ENCODE peak calls at places on chromosomes 6 and 20, in eight cellular contexts. One of them, this sample, is unnamed. For H3K4me1, the result is how much of the 10 kb centered on the place peaks cover.

GRCh38 chr6:151497935-151498726 is 4.3 kb downstream of the CCDC170 start:
- DNase-seq in spleen: no peak
- DNase-seq in keratinocyte: no peak
- DNase-seq in breast epithelium: no peak
- DNase-seq in CD8-positive, alpha-beta T cell: no peak
- DNase-seq in heart left ventricle: no peak
- DNase-seq in kidney: no peak
- DNase-seq in colonic mucosa: no peak
- DNase-seq in this sample: no peak

GRCh38 chr20:62652051-62652893 is 10.0 kb downstream of the SLCO4A1 start:
- DNase-seq in kidney: peak
- DNase-seq in spleen: peak
- DNase-seq in CD8-positive, alpha-beta T cell: peak
- DNase-seq in heart left ventricle: peak
- DNase-seq in breast epithelium: peak
- DNase-seq in colonic mucosa: peak
- DNase-seq in keratinocyte: peak
- DNase-seq in this sample: peak

GRCh38 chr6:16135078-16135477 is 6.2 kb downstream of the MYLIP start:
- DNase-seq in keratinocyte: no peak
- DNase-seq in colonic mucosa: no peak
- DNase-seq in breast epithelium: no peak
- DNase-seq in heart left ventricle: no peak
- DNase-seq in spleen: no peak
- DNase-seq in CD8-positive, alpha-beta T cell: no peak
- DNase-seq in kidney: no peak
- DNase-seq in this sample: no peak

GRCh38 chr6:112781236-112781635 is 434.1 kb downstream of the RFPL4B start:
- DNase-seq in breast epithelium: no peak
- DNase-seq in heart left ventricle: no peak
- DNase-seq in colonic mucosa: no peak
- DNase-seq in CD8-positive, alpha-beta T cell: no peak
- DNase-seq in kidney: no peak
- DNase-seq in keratinocyte: no peak
- DNase-seq in spleen: no peak
- DNase-seq in this sample: no peak

GRCh38 chr20:18567739-18568091 is 483 bp downstream of the SMIM26 start:
- DNase-seq in heart left ventricle: no peak
- DNase-seq in colonic mucosa: no peak
- DNase-seq in breast epithelium: no peak
- DNase-seq in CD8-positive, alpha-beta T cell: no peak
- DNase-seq in kidney: no peak
- DNase-seq in spleen: no peak
- DNase-seq in keratinocyte: no peak
- DNase-seq in this sample: no peak

GRCh38 chr6:75205776-75206334 is at the start of gene COL12A1:
- DNase-seq in breast epithelium: peak
- DNase-seq in CD8-positive, alpha-beta T cell: no peak
- DNase-seq in kidney: peak
- DNase-seq in heart left ventricle: peak
- DNase-seq in colonic mucosa: peak
- DNase-seq in keratinocyte: peak
- DNase-seq in spleen: peak
- DNase-seq in this sample: peak

GRCh38 chr20:57620999-57621398 is 773 bp upstream of the ZBP1 start:
- DNase-seq in heart left ventricle: no peak
- DNase-seq in colonic mucosa: peak
- DNase-seq in CD8-positive, alpha-beta T cell: no peak
- DNase-seq in spleen: peak
- DNase-seq in keratinocyte: no peak
- DNase-seq in kidney: peak
- DNase-seq in breast epithelium: no peak
- DNase-seq in this sample: no peak

GRCh38 chr6:39309942-39310531 is 4.2 kb downstream of the KCNK17 start:
- DNase-seq in breast epithelium: peak
- DNase-seq in colonic mucosa: peak
- DNase-seq in spleen: peak
- DNase-seq in keratinocyte: peak
- DNase-seq in CD8-positive, alpha-beta T cell: peak
- DNase-seq in heart left ventricle: peak
- DNase-seq in kidney: no peak
- DNase-seq in this sample: peak

GRCh38 chr6:169942173-169942572 is 190.8 kb downstream of the ERMARD start:
- DNase-seq in heart left ventricle: no peak
- DNase-seq in CD8-positive, alpha-beta T cell: no peak
- DNase-seq in kidney: no peak
- DNase-seq in spleen: no peak
- DNase-seq in keratinocyte: no peak
- DNase-seq in breast epithelium: no peak
- DNase-seq in colonic mucosa: no peak
- DNase-seq in this sample: no peak

GRCh38 chr6:170025341-170026271 is 265.3 kb downstream of the DLL1 start:
- DNase-seq in colonic mucosa: no peak
- DNase-seq in spleen: peak
- DNase-seq in breast epithelium: peak
- DNase-seq in CD8-positive, alpha-beta T cell: no peak
- DNase-seq in keratinocyte: no peak
- DNase-seq in heart left ventricle: no peak
- DNase-seq in kidney: no peak
- DNase-seq in this sample: no peak

GRCh38 chr20:38915355-38915754 is 10.9 kb upstream of the FAM83D start:
- DNase-seq in CD8-positive, alpha-beta T cell: no peak
- DNase-seq in spleen: peak
- DNase-seq in kidney: peak
- DNase-seq in heart left ventricle: no peak
- DNase-seq in colonic mucosa: no peak
- DNase-seq in breast epithelium: no peak
- DNase-seq in keratinocyte: no peak
- DNase-seq in this sample: no peak

GRCh38 chr20:2692886-2693285 is 306 bp downstream of the EBF4 start:
- DNase-seq in kidney: no peak
- DNase-seq in colonic mucosa: no peak
- DNase-seq in keratinocyte: no peak
- DNase-seq in CD8-positive, alpha-beta T cell: no peak
- DNase-seq in breast epithelium: no peak
- DNase-seq in heart left ventricle: no peak
- DNase-seq in spleen: peak
- DNase-seq in this sample: no peak

GRCh38 chr6:53179961-53180651 is 31.5 kb upstream of the GCM1 start:
- DNase-seq in kidney: no peak
- DNase-seq in keratinocyte: no peak
- DNase-seq in CD8-positive, alpha-beta T cell: peak
- DNase-seq in breast epithelium: peak
- DNase-seq in spleen: peak
- DNase-seq in colonic mucosa: peak
- DNase-seq in heart left ventricle: peak
- DNase-seq in this sample: peak

GRCh38 chr20:53262294-53262840 is 290.2 kb downstream of the TSHZ2 start:
- DNase-seq in kidney: no peak
- DNase-seq in heart left ventricle: no peak
- DNase-seq in CD8-positive, alpha-beta T cell: no peak
- DNase-seq in breast epithelium: no peak
- DNase-seq in keratinocyte: no peak
- DNase-seq in spleen: no peak
- DNase-seq in colonic mucosa: no peak
- DNase-seq in this sample: no peak

GRCh38 chr6:85747093-85747492 is 104.4 kb upstream of the SYNCRIP start:
- DNase-seq in breast epithelium: no peak
- DNase-seq in spleen: no peak
- DNase-seq in CD8-positive, alpha-beta T cell: no peak
- DNase-seq in heart left ventricle: no peak
- DNase-seq in colonic mucosa: no peak
- DNase-seq in kidney: no peak
- DNase-seq in keratinocyte: no peak
- DNase-seq in this sample: no peak

GRCh38 chr6:27081931-27082330 is 165.6 kb upstream of the PRSS16 start:
- DNase-seq in spleen: no peak
- DNase-seq in CD8-positive, alpha-beta T cell: no peak
- DNase-seq in colonic mucosa: no peak
- DNase-seq in breast epithelium: no peak
- DNase-seq in keratinocyte: no peak
- DNase-seq in heart left ventricle: no peak
- DNase-seq in kidney: no peak
- DNase-seq in this sample: no peak

GRCh38 chr6:140480852-140481251 is 1106.4 kb upstream of the CITED2 start:
- DNase-seq in CD8-positive, alpha-beta T cell: no peak
- DNase-seq in heart left ventricle: peak
- DNase-seq in colonic mucosa: no peak
- DNase-seq in kidney: no peak
- DNase-seq in keratinocyte: no peak
- DNase-seq in spleen: no peak
- DNase-seq in breast epithelium: no peak
- DNase-seq in this sample: no peak

GRCh38 chr20:60634773-60635172 is 617.3 kb upstream of the CDH4 start:
- DNase-seq in CD8-positive, alpha-beta T cell: no peak
- DNase-seq in kidney: no peak
- DNase-seq in heart left ventricle: no peak
- DNase-seq in colonic mucosa: no peak
- DNase-seq in keratinocyte: no peak
- DNase-seq in breast epithelium: no peak
- DNase-seq in spleen: no peak
- DNase-seq in this sample: no peak

GRCh38 chr20:62068997-62069396 is 3.3 kb upstream of the TAF4 start:
- DNase-seq in keratinocyte: no peak
- DNase-seq in heart left ventricle: no peak
- DNase-seq in breast epithelium: no peak
- DNase-seq in kidney: no peak
- DNase-seq in spleen: peak
- DNase-seq in colonic mucosa: peak
- DNase-seq in CD8-positive, alpha-beta T cell: no peak
- DNase-seq in this sample: no peak

GRCh38 chr20:8756410-8756809 is 312.5 kb upstream of the PLCB4 start:
- DNase-seq in colonic mucosa: no peak
- DNase-seq in breast epithelium: no peak
- DNase-seq in kidney: no peak
- DNase-seq in heart left ventricle: no peak
- DNase-seq in keratinocyte: no peak
- DNase-seq in CD8-positive, alpha-beta T cell: no peak
- DNase-seq in spleen: no peak
- DNase-seq in this sample: no peak

GRCh38 chr6:158031445-158032353 is 50.0 kb downstream of the SYNJ2 start:
- DNase-seq in colonic mucosa: no peak
- DNase-seq in heart left ventricle: peak
- DNase-seq in CD8-positive, alpha-beta T cell: peak
- DNase-seq in keratinocyte: no peak
- DNase-seq in breast epithelium: no peak
- DNase-seq in kidney: peak
- DNase-seq in spleen: no peak
- DNase-seq in this sample: peak

GRCh38 chr6:166958926-166959861 is 2.8 kb upstream of the RNASET2 start:
- DNase-seq in breast epithelium: no peak
- DNase-seq in CD8-positive, alpha-beta T cell: peak
- DNase-seq in keratinocyte: no peak
- DNase-seq in colonic mucosa: peak
- DNase-seq in heart left ventricle: peak
- DNase-seq in kidney: no peak
- DNase-seq in spleen: peak
- DNase-seq in this sample: no peak

GRCh38 chr6:9621276-9621675 is 793.6 kb downstream of the TFAP2A start:
- DNase-seq in CD8-positive, alpha-beta T cell: no peak
- DNase-seq in spleen: no peak
- DNase-seq in heart left ventricle: no peak
- DNase-seq in keratinocyte: no peak
- DNase-seq in breast epithelium: no peak
- DNase-seq in colonic mucosa: no peak
- DNase-seq in kidney: no peak
- DNase-seq in this sample: no peak

DNA sequence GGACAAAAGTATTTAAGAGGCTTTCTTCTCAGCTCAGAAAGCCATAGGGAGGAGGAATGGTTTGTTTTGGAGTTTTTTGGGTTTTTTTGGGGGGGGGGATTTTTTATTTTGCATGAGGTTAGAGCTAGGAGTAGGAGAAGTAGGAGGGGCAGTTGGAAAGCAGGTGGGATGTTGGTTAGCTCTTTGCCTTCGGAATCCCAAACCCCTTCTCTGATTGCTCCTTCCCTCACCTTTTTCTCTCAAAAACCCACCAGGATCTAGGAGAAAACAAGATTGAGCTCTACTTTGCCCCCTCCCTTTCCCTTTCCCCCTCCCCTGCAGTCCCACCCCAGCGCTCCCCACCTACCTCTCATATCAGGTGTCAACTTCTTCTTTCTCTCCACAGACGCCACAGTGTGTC is 12.2 kb downstream of the MAFB start:
- DNase-seq in colonic mucosa: no peak
- DNase-seq in keratinocyte: no peak
- DNase-seq in CD8-positive, alpha-beta T cell: no peak
- DNase-seq in heart left ventricle: no peak
- DNase-seq in kidney: no peak
- DNase-seq in breast epithelium: no peak
- DNase-seq in spleen: no peak
- DNase-seq in this sample: no peak
- H3K4me3 ChIP-seq in colonic mucosa: no peak
- H3K4me3 ChIP-seq in keratinocyte: no peak
- H3K4me3 ChIP-seq in CD8-positive, alpha-beta T cell: no peak
- H3K4me3 ChIP-seq in heart left ventricle: no peak
- H3K4me3 ChIP-seq in kidney: no peak
- H3K4me3 ChIP-seq in breast epithelium: no peak
- H3K4me3 ChIP-seq in spleen: no peak
- H3K4me3 ChIP-seq in this sample: no peak

GRCh38 chr20:11364736-11365135 is 553.0 kb upstream of the BTBD3 start:
- DNase-seq in breast epithelium: no peak
- DNase-seq in keratinocyte: no peak
- DNase-seq in spleen: no peak
- DNase-seq in colonic mucosa: no peak
- DNase-seq in kidney: no peak
- DNase-seq in heart left ventricle: no peak
- DNase-seq in CD8-positive, alpha-beta T cell: no peak
- DNase-seq in this sample: no peak
- H3K4me1 ChIP-seq in breast epithelium: under half
- H3K4me1 ChIP-seq in keratinocyte: under half
- H3K4me1 ChIP-seq in spleen: under half
- H3K4me1 ChIP-seq in colonic mucosa: under half
- H3K4me1 ChIP-seq in kidney: under half
- H3K4me1 ChIP-seq in heart left ventricle: under half
- H3K4me1 ChIP-seq in CD8-positive, alpha-beta T cell: under half
- H3K4me1 ChIP-seq in this sample: under half

GRCh38 chr6:109865968-109866367 is 112.1 kb upstream of the GPR6 start:
- DNase-seq in keratinocyte: no peak
- DNase-seq in breast epithelium: no peak
- DNase-seq in CD8-positive, alpha-beta T cell: no peak
- DNase-seq in kidney: no peak
- DNase-seq in colonic mucosa: no peak
- DNase-seq in heart left ventricle: no peak
- DNase-seq in spleen: no peak
- DNase-seq in this sample: no peak
- TF ChIP-seq CTCF in keratinocyte: no peak
- TF ChIP-seq CTCF in breast epithelium: no peak
- TF ChIP-seq CTCF in CD8-positive, alpha-beta T cell: no peak
- TF ChIP-seq CTCF in kidney: no peak
- TF ChIP-seq CTCF in colonic mucosa: no peak
- TF ChIP-seq CTCF in heart left ventricle: no peak
- TF ChIP-seq CTCF in spleen: no peak
- TF ChIP-seq CTCF in this sample: no peak

DNA sequence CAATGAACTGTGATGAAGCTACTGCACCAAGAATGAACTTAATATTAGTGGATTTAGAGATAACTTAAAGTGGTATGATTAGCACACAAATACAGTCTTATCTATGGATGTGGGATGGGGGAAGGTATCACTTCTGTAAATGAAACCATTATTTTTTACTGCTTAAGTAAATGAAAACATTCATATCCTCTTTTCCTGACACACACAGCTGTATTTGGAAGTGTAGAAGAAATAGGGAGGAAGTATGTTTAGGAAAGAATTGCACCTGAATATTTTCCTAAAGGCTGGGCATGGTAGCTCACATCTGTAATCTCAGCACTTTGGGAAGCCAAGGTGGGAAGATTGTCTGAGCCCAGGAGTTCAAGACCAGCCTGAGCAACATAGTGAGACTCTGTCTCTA is 96.8 kb downstream of the HIVEP2 start:
- DNase-seq in colonic mucosa: no peak
- DNase-seq in breast epithelium: no peak
- DNase-seq in kidney: no peak
- DNase-seq in keratinocyte: no peak
- DNase-seq in CD8-positive, alpha-beta T cell: no peak
- DNase-seq in heart left ventricle: no peak
- DNase-seq in spleen: no peak
- DNase-seq in this sample: no peak
- H3K4me3 ChIP-seq in colonic mucosa: no peak
- H3K4me3 ChIP-seq in breast epithelium: no peak
- H3K4me3 ChIP-seq in kidney: no peak
- H3K4me3 ChIP-seq in keratinocyte: no peak
- H3K4me3 ChIP-seq in CD8-positive, alpha-beta T cell: no peak
- H3K4me3 ChIP-seq in heart left ventricle: no peak
- H3K4me3 ChIP-seq in spleen: no peak
- H3K4me3 ChIP-seq in this sample: no peak